ENCODE peak calls at places on chromosomes 3 and 15, in six cellular contexts. One of them, this sample, is unnamed.

GRCh38 chr15:99504071-99504822 is 61.5 kb upstream of the MEF2A start:
- DNase-seq in endothelial cell: no peak
- DNase-seq in activated CD8-positive, alpha-beta memory T cell treated with anti-CD3 and anti-CD28 coated beads for 48 hours: no peak
- DNase-seq in astrocyte of the cerebellum: no peak
- DNase-seq in kidney glomerular epithelial cell: no peak
- DNase-seq in T-helper 1 cell: no peak
- DNase-seq in this sample: no peak

GRCh38 chr3:69250014-69250413 is 127.6 kb upstream of the LMOD3 start:
- DNase-seq in endothelial cell: peak
- DNase-seq in activated CD8-positive, alpha-beta memory T cell treated with anti-CD3 and anti-CD28 coated beads for 48 hours: no peak
- DNase-seq in astrocyte of the cerebellum: peak
- DNase-seq in kidney glomerular epithelial cell: peak
- DNase-seq in T-helper 1 cell: peak
- DNase-seq in this sample: no peak

GRCh38 chr3:15501126-15501525 is 20.4 kb downstream of the COLQ start:
- DNase-seq in endothelial cell: no peak
- DNase-seq in activated CD8-positive, alpha-beta memory T cell treated with anti-CD3 and anti-CD28 coated beads for 48 hours: no peak
- DNase-seq in astrocyte of the cerebellum: no peak
- DNase-seq in kidney glomerular epithelial cell: no peak
- DNase-seq in T-helper 1 cell: no peak
- DNase-seq in this sample: no peak

GRCh38 chr3:156983559-156983958 is 157.4 kb downstream of the LEKR1 start:
- DNase-seq in endothelial cell: no peak
- DNase-seq in activated CD8-positive, alpha-beta memory T cell treated with anti-CD3 and anti-CD28 coated beads for 48 hours: no peak
- DNase-seq in astrocyte of the cerebellum: no peak
- DNase-seq in kidney glomerular epithelial cell: no peak
- DNase-seq in T-helper 1 cell: no peak
- DNase-seq in this sample: no peak

GRCh38 chr3:58640700-58641372 is 25.7 kb downstream of the FAM3D start:
- DNase-seq in endothelial cell: peak
- DNase-seq in activated CD8-positive, alpha-beta memory T cell treated with anti-CD3 and anti-CD28 coated beads for 48 hours: peak
- DNase-seq in astrocyte of the cerebellum: peak
- DNase-seq in kidney glomerular epithelial cell: peak
- DNase-seq in T-helper 1 cell: no peak
- DNase-seq in this sample: peak

GRCh38 chr3:171558183-171558696 is 98.0 kb upstream of the TNIK start:
- DNase-seq in endothelial cell: no peak
- DNase-seq in activated CD8-positive, alpha-beta memory T cell treated with anti-CD3 and anti-CD28 coated beads for 48 hours: no peak
- DNase-seq in astrocyte of the cerebellum: no peak
- DNase-seq in kidney glomerular epithelial cell: no peak
- DNase-seq in T-helper 1 cell: no peak
- DNase-seq in this sample: no peak

GRCh38 chr15:85840079-85840801 is 45.5 kb upstream of the KLHL25 start:
- DNase-seq in endothelial cell: peak
- DNase-seq in activated CD8-positive, alpha-beta memory T cell treated with anti-CD3 and anti-CD28 coated beads for 48 hours: peak
- DNase-seq in astrocyte of the cerebellum: peak
- DNase-seq in kidney glomerular epithelial cell: peak
- DNase-seq in T-helper 1 cell: peak
- DNase-seq in this sample: peak

GRCh38 chr15:35038655-35039534 is 46.2 kb downstream of the NANOGP8 start:
- DNase-seq in endothelial cell: no peak
- DNase-seq in activated CD8-positive, alpha-beta memory T cell treated with anti-CD3 and anti-CD28 coated beads for 48 hours: no peak
- DNase-seq in astrocyte of the cerebellum: no peak
- DNase-seq in kidney glomerular epithelial cell: no peak
- DNase-seq in T-helper 1 cell: no peak
- DNase-seq in this sample: peak

GRCh38 chr3:103992469-103992868 is 1374.2 kb upstream of the ALCAM start:
- DNase-seq in endothelial cell: no peak
- DNase-seq in activated CD8-positive, alpha-beta memory T cell treated with anti-CD3 and anti-CD28 coated beads for 48 hours: no peak
- DNase-seq in astrocyte of the cerebellum: no peak
- DNase-seq in kidney glomerular epithelial cell: no peak
- DNase-seq in T-helper 1 cell: no peak
- DNase-seq in this sample: no peak

GRCh38 chr3:64264491-64265109 is 39.3 kb upstream of the PRICKLE2 start:
- DNase-seq in endothelial cell: no peak
- DNase-seq in activated CD8-positive, alpha-beta memory T cell treated with anti-CD3 and anti-CD28 coated beads for 48 hours: no peak
- DNase-seq in astrocyte of the cerebellum: no peak
- DNase-seq in kidney glomerular epithelial cell: no peak
- DNase-seq in T-helper 1 cell: no peak
- DNase-seq in this sample: peak

This sample was measured in cardiac fibroblast.